ENCODE peak calls at places on chromosomes 13 and 19, in four cellular contexts. T is sigmoid colon, P is K562, N is transverse colon. Y is an unnamed sample.

GRCh38 chr19:52369463-52370340 is at the start of gene ZNF880:
- DNase-seq in P (peak), N (peak), T (peak), Y (peak)

GRCh38 chr13:32600891-32601290 is 14.6 kb downstream of the PDS5B start:
- DNase-seq in P (no peak), T (no peak), N (no peak), Y (no peak)

GRCh38 chr13:47904239-47904638 is 96.8 kb downstream of the SUCLA2 start:
- DNase-seq in P (peak), T (no peak), N (no peak), Y (peak)

GRCh38 chr13:112752711-112753541 is 63.1 kb downstream of the ATP11A start:
- DNase-seq in N (no peak), P (no peak), T (no peak), Y (no peak)

GRCh38 chr13:98434060-98434459 is 142.8 kb downstream of the STK24 start:
- DNase-seq in P (no peak), N (no peak), T (no peak), Y (no peak)

GRCh38 chr13:42000836-42001235 is 39.9 kb upstream of the VWA8 start:
- DNase-seq in N (no peak), P (no peak), T (no peak), Y (no peak)

GRCh38 chr19:29311391-29311790 is 98.4 kb upstream of the UQCRFS1 start:
- DNase-seq in N (no peak), T (no peak), P (no peak), Y (no peak)

GRCh38 chr13:71865858-71866172 is 1.2 kb downstream of the DACH1 start:
- DNase-seq in T (peak), P (no peak), N (peak), Y (peak)

GRCh38 chr19:13894552-13894951 is 11.4 kb downstream of the BRME1 start:
- DNase-seq in P (no peak), N (no peak), T (no peak), Y (no peak)

GRCh38 chr19:19691683-19692082 is 23.0 kb downstream of the ZNF101 start:
- DNase-seq in T (no peak), P (no peak), N (no peak), Y (no peak)

DNA sequence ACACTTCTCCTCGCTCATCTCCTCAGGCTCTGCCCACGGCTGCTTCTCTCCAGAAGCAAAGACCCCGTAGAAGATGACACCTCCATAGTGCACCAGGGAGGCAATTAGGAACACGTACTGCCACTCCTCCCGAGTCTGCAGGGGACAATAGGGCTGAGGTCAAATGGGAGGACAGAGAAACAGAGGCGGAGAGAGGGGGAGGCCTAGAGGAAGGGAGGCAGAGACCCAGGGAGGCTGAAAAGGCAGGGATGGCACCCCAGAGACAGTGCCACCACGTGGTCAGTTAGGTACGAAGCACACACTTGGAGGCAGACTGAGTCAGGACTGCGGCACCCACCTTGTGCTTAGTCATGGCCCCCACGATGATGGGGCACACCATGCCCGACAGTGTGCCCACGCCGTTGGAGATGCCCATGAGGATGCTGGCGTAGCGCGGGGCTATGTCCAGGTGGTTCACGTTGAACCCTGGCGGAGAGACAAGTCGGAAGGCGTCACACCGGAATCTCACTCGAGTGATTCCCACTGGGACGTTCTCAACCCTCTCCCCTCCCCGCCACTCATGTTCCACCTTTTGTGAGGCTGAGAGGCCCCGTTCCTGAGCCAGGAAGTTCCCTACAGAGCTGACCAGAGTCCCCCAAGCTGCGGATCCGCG is 5.6 kb downstream of the GFY start:
- DNase-seq in T (no peak), P (peak), N (no peak), Y (no peak)
- TF ChIP-seq CTCF in T (no peak), P (peak), N (no peak), Y (peak)

GRCh38 chr19:44871809-44872208 is 19.2 kb upstream of the TOMM40 start:
- DNase-seq in T (no peak), P (peak), N (no peak), Y (no peak)
- TF ChIP-seq POLR2AphosphoS5 in T (no peak), P (no peak), N (no peak), Y (no peak)

DNA sequence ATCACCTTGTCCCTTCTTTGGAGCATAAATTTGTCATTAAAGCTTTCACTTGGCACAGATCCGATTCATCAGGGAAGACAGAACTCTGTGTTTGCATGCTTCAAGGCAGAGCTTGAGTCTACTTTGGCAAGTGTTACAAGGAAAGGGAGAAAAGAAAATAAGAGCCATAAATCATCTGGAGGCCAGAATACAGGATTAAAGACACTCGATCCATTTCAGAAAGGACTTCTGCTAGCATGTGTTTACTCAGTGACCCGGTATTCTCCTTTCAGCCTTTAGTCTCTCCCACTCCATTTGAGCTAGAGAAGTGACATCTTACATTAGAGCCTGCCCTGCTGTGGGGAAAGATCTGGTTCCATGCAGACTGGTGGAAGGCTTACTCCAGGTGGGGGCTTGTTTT is 306.4 kb downstream of the KLF5 start:
- DNase-seq in N (no peak), P (no peak), T (no peak), Y (no peak)
- TF ChIP-seq CTCF in N (no peak), P (no peak), T (no peak), Y (no peak)

GRCh38 chr19:45506246-45506990 is 861 bp upstream of the VASP start:
- DNase-seq in N (peak), P (peak), T (peak), Y (peak)
- TF ChIP-seq POLR2AphosphoS5 in N (peak), P (peak), T (peak), Y (no peak)

GRCh38 chr19:2337329-2337707 is 8.8 kb downstream of the SPPL2B start:
- DNase-seq in P (no peak), N (no peak), T (no peak), Y (no peak)
- TF ChIP-seq CTCF in P (no peak), N (no peak), T (no peak), Y (no peak)

DNA sequence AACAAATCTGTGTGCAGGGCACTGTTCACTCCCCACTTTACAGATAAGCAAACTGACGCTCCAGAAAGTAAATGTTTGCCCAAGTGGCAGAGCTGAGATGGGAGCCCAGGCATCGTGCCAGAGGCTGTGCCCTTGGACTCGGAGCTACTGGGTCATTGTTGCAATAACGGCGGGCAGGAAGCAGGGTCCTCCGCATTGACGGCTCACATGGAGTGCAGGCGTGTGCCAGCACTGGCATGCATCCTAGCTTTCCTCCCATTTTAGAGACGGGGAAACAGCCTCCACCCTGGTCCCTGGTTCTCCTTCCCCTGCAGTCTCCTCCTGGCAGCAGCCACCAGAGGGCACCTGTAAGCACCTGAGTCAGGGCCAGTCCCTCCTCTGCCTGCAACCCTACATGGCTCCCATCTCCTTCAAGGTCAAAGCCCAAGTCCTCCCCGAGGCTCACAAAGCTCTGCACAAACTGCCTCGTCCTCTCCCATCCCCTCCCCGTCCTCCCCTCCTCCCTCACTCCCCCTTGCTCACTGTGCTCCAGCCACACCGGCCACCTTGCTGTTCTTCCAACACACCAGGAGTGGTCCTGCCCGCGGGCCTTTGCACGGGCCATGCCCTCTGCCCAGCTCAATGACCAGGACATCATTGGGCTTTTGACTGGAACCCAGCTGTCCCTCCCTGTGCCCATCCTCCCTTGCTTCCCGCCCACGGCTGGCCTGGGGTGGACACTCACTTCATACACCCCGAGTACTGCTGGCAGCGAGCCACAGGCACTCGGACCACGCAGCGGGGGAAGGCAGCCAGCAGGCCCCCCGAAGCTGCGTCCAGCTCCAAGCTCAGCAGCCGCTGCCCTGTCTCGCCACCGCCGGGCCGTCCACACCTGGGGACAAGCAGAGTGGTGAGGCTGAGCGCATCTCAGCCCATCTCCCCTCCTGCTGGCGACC is 7.7 kb upstream of the LRG1 start:
- DNase-seq in P (no peak), N (no peak), T (no peak), Y (peak)
- TF ChIP-seq POLR2AphosphoS5 in P (no peak), N (no peak), T (no peak), Y (no peak)

GRCh38 chr13:38223093-38223492 is 126.6 kb upstream of the UFM1 start:
- DNase-seq in P (peak), T (no peak), N (no peak), Y (no peak)
- TF ChIP-seq CTCF in P (peak), T (no peak), N (no peak), Y (no peak)

DNA sequence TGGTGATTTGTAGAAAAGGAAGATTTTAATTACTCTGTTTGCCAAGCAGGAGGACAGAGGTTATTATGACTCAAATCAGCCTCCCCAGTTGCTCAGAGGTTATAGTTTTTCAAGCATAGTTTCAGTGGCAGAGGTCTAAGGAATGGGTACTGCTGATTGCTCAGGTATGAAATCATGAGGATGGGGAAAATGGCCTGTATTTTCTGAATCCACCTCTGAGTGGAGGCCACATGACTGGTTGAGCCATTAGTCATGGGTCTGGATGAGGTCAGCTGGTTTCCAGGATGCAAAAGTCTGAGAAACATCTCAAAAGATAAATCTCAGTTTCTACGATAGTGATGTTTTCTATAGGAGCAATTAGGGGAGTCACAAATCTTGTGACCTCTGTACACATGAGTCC is 62.8 kb upstream of the CEACAM8 start:
- DNase-seq in N (no peak), P (no peak), T (no peak), Y (no peak)
- TF ChIP-seq POLR2AphosphoS5 in N (no peak), P (no peak), T (no peak), Y (no peak)

GRCh38 chr19:10871711-10872550 is 578 bp downstream of the CARM1 start:
- DNase-seq in P (peak), N (peak), T (peak), Y (no peak)
- TF ChIP-seq CTCF in P (no peak), N (peak), T (no peak), Y (no peak)